ENCODE peak calls at places on chromosomes 13 and 19, in eight cellular contexts. Z is breast epithelium, D is mucosa of descending colon, C is MV-4-11, E is ELF-1, I is Caki2, K is NCI-H1092, T is brain microvascular endothelial cell. N is an unnamed sample.

GRCh38 chr19:3816566-3817218 is 30.5 kb upstream of the MATK start:
- DNase-seq in Z (no peak), D (no peak), C (no peak), E (no peak), I (no peak), K (no peak), T (no peak), N (no peak)

GRCh38 chr13:88429862-88430261 is 758.7 kb downstream of the SLITRK5 start:
- DNase-seq in Z (no peak), D (no peak), C (no peak), E (no peak), I (no peak), K (no peak), T (no peak), N (no peak)

GRCh38 chr13:92677571-92677970 is 549.0 kb upstream of the GPC6 start:
- DNase-seq in Z (no peak), D (no peak), C (no peak), E (no peak), I (no peak), K (no peak), T (no peak), N (no peak)

GRCh38 chr13:110387451-110388140 is 80.5 kb downstream of the COL4A2 start:
- DNase-seq in Z (no peak), D (no peak), C (peak), E (peak), I (no peak), K (no peak), T (peak), N (no peak)

GRCh38 chr13:44064376-44064775 is 184.7 kb downstream of the LACC1 start:
- DNase-seq in Z (no peak), D (no peak), C (no peak), E (no peak), I (no peak), K (no peak), T (no peak), N (no peak)

GRCh38 chr13:48775804-48776203 is 122.1 kb downstream of the CYSLTR2 start:
- DNase-seq in Z (no peak), D (no peak), C (no peak), E (no peak), I (no peak), K (no peak), T (peak), N (no peak)

GRCh38 chr19:14505488-14506239 is 9.7 kb upstream of the GIPC1 start:
- DNase-seq in Z (peak), D (peak), C (peak), E (peak), I (peak), K (no peak), T (peak), N (no peak)

GRCh38 chr19:19643158-19644053 is at the start of gene GMIP:
- DNase-seq in Z (peak), D (peak), C (peak), E (peak), I (peak), K (peak), T (no peak), N (no peak)

GRCh38 chr19:48858984-48859710 is 9.3 kb downstream of the PLEKHA4 start:
- DNase-seq in Z (no peak), D (peak), C (no peak), E (peak), I (no peak), K (no peak), T (no peak), N (no peak)

GRCh38 chr13:57470491-57470890 is 161.1 kb upstream of the PCDH17 start:
- DNase-seq in Z (no peak), D (no peak), C (no peak), E (no peak), I (no peak), K (no peak), T (no peak), N (no peak)

GRCh38 chr13:102400619-102401125 is 1.2 kb downstream of the FGF14 start:
- DNase-seq in Z (no peak), D (no peak), C (no peak), E (no peak), I (no peak), K (no peak), T (no peak), N (no peak)

GRCh38 chr13:109235901-109236300 is 550.5 kb downstream of the IRS2 start:
- DNase-seq in Z (no peak), D (no peak), C (no peak), E (no peak), I (no peak), K (no peak), T (no peak), N (no peak)

GRCh38 chr13:99105160-99105559 is 95.5 kb upstream of the UBAC2 start:
- DNase-seq in Z (no peak), D (no peak), C (no peak), E (no peak), I (no peak), K (no peak), T (no peak), N (no peak)

GRCh38 chr13:30711375-30711774 is 24.0 kb upstream of the ALOX5AP start:
- DNase-seq in Z (no peak), D (no peak), C (peak), E (no peak), I (no peak), K (no peak), T (peak), N (no peak)

GRCh38 chr19:4019578-4019977 is 12.0 kb downstream of the PIAS4 start:
- DNase-seq in Z (no peak), D (no peak), C (no peak), E (no peak), I (no peak), K (no peak), T (no peak), N (no peak)

GRCh38 chr13:24038846-24039330 is 121.6 kb upstream of the SPATA13 start:
- DNase-seq in Z (no peak), D (no peak), C (peak), E (no peak), I (no peak), K (no peak), T (no peak), N (no peak)

GRCh38 chr19:56221851-56222250 is 19.8 kb downstream of the ZSCAN5C start:
- DNase-seq in Z (no peak), D (no peak), C (no peak), E (no peak), I (no peak), K (no peak), T (no peak), N (no peak)

GRCh38 chr13:114102521-114103288 is 29.7 kb downstream of the RASA3 start:
- DNase-seq in Z (peak), D (peak), C (no peak), E (no peak), I (no peak), K (no peak), T (no peak), N (no peak)

GRCh38 chr19:2476451-2477140 is 669 bp downstream of the GADD45B start:
- DNase-seq in Z (peak), D (peak), C (peak), E (peak), I (no peak), K (no peak), T (peak), N (no peak)

N was measured in GF-D8.